ENCODE peak calls at places on chromosomes 16 and 17, in four cellular contexts. L is endodermal cell, J is osteoblast, Q is NT2/D1. K is an unnamed sample.

GRCh38 chr17:45291170-45291805 is 25.5 kb downstream of the MAP3K14 start:
- DNase-seq in J (peak; percentile 72), L (no peak), Q (no peak), K (no peak)

GRCh38 chr17:17935321-17936271 is 36.6 kb downstream of the TOM1L2 start:
- DNase-seq in J (peak; percentile 94), L (no peak), Q (no peak), K (no peak)

GRCh38 chr16:83113317-83113716 is 486.5 kb downstream of the CDH13 start:
- DNase-seq in Q (no peak), L (peak; percentile 79), J (peak; percentile 90), K (peak; percentile 71)

GRCh38 chr17:10105513-10106001 is 92.8 kb downstream of the GAS7 start:
- DNase-seq in L (peak; percentile 66), J (no peak), Q (no peak), K (no peak)

GRCh38 chr17:5418858-5419355 is 555 bp downstream of the NUP88 start:
- DNase-seq in Q (peak; percentile 5), J (peak; percentile 63), L (no peak), K (peak; percentile 20)

GRCh38 chr17:42027961-42028790 is 8.3 kb downstream of the NKIRAS2 start:
- DNase-seq in J (peak; percentile 26), L (peak; percentile 94), Q (no peak), K (peak; percentile 92)

GRCh38 chr17:32976131-32976530 is 15.5 kb upstream of the SPACA3 start:
- DNase-seq in J (peak; percentile 34), Q (no peak), L (no peak), K (no peak)

GRCh38 chr16:69613283-69614154 is 47.8 kb downstream of the NFAT5 start:
- DNase-seq in L (no peak), Q (no peak), J (peak; percentile 22), K (no peak)

GRCh38 chr16:57266531-57267268 is 17.8 kb downstream of the PLLP start:
- DNase-seq in L (no peak), J (peak; percentile 59), Q (no peak), K (peak; percentile 42)

GRCh38 chr16:11391576-11391975 is 46.3 kb downstream of the RMI2 start:
- DNase-seq in J (no peak), L (peak; percentile 68), Q (no peak), K (peak; percentile 89)

GRCh38 chr17:17443173-17443572 is 33.6 kb upstream of the MED9 start:
- DNase-seq in J (no peak), Q (no peak), L (no peak), K (no peak)

GRCh38 chr17:66602659-66603363 is 232.1 kb upstream of the CACNG5 start:
- DNase-seq in J (no peak), L (peak; percentile 70), Q (no peak), K (peak; percentile 15)

GRCh38 chr16:82761236-82761635 is 134.5 kb downstream of the CDH13 start:
- DNase-seq in L (no peak), J (peak; percentile 48), Q (no peak), K (no peak)

GRCh38 chr17:65990593-65990992 is 201.3 kb downstream of the CEP112 start:
- DNase-seq in J (no peak), L (no peak), Q (no peak), K (no peak)

GRCh38 chr17:79991140-79991923 is 44.3 kb downstream of the TBC1D16 start:
- DNase-seq in L (peak; percentile 98), J (peak; percentile 98), Q (peak; percentile 40), K (peak; percentile 99)

GRCh38 chr16:55051571-55051970 is 120.9 kb downstream of the IRX5 start:
- DNase-seq in Q (no peak), L (peak; percentile 28), J (no peak), K (no peak)

GRCh38 chr17:6299275-6299674 is 135.6 kb downstream of the AIPL1 start:
- DNase-seq in J (no peak), Q (no peak), L (no peak), K (no peak)

GRCh38 chr16:77788196-77789084 is at the start of gene VAT1L:
- DNase-seq in J (peak; percentile 90), Q (peak; percentile 44), L (peak; percentile 89), K (peak; percentile 79)

GRCh38 chr16:65295527-65295926 is 173.7 kb upstream of the CDH11 start:
- DNase-seq in L (no peak), Q (no peak), J (no peak), K (no peak)

GRCh38 chr16:74865922-74866598 is 91.4 kb upstream of the FA2H start:
- DNase-seq in Q (no peak), J (no peak), L (peak; percentile 71), K (peak; percentile 61)

DNA sequence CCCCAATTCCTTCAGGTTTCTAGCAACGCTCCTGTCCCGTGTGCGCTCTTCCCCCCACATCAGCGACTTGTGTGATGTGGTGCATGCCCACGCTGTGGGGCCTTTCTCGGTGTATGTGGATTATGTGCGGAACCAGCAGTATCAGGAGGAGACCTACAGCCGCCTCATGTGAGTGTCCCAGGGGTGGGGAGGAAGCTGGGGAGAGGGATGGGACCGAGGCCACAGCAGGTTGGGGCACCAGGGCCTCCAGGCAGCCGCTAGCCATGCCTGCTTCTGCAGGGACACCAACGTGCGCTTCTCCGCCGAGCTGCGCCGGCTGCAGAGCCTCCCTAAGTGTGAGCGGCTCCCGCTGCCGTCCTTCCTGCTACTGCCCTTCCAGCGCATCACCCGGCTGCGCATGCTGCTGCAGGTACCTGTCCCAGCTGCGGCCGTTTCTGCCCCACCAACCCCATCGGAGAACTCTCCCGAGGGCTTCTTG is 5.7 kb downstream of the ARHGEF15 start:
- DNase-seq in L (peak; percentile 86), J (peak; percentile 62), Q (no peak), K (peak; percentile 86)
- H3K4me3 ChIP-seq in L (peak overlapping the region; percentile 71), J (no peak overlapping the region), Q (no peak overlapping the region), K (peak overlapping the region; percentile 66)

GRCh38 chr17:40094874-40095273 is 5.5 kb downstream of the NR1D1 start:
- DNase-seq in J (no peak), Q (no peak), L (no peak), K (peak; percentile 19)
- H3K36me3 ChIP-seq in J (peaks cover 43% of the 10 kb centered on the region), Q (peaks cover 39% of the 10 kb centered on the region), L (no peaks in the 10 kb centered on the region), K (peaks cover 17% of the 10 kb centered on the region)

DNA sequence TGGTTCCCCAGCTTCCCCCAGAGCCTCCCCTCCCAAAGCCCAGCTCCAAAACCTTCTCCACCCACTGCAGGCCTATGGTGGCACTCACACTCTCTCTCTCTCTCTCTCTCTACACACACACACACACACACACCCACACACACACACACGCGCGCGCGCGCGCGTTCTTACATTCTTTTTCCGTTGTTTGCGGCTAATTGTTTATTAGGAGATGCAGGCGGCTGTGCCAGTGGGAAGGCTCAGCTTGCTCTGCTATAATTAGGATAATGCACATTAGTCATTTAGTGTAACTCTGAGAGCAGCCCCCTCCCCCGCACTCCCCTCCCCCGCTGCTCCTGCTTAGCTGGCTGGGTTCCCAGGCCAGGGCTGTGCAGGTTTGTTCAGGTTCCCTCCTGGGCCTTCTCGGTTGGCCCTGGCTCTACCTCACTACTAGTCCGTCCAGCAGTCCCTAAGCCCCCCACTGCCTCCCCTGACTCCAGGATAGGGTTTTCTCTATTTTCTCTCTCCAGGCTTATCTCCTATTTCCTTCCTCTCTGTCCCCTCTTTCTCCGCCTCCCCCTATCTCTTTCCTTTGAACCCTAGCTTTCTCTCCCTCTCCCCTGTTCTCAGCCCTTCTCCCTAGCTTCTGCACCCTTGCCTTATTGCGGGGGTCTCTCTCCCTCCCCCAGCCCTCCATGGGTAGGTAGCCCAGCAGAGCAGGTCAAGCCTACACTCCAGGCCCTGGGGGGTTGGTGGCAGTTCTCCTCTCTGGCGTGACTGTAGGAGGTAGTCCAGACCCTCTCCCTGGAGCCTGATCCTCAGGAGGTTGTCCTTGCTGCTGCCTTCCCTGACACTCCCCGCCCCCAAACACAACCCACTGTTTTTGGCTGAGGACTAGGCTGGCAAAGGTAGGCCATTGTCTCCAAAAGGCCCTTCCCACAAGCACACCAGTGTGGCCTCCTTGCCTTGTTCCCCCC is 34.0 kb downstream of the TMEM132E start:
- DNase-seq in Q (no peak), J (no peak), L (peak; percentile 84), K (peak; percentile 71)
- H3K27me3 ChIP-seq in Q (no peaks in the 10 kb centered on the region), J (no peaks in the 10 kb centered on the region), L (no peaks in the 10 kb centered on the region), K (peaks cover 4% of the 10 kb centered on the region)

DNA sequence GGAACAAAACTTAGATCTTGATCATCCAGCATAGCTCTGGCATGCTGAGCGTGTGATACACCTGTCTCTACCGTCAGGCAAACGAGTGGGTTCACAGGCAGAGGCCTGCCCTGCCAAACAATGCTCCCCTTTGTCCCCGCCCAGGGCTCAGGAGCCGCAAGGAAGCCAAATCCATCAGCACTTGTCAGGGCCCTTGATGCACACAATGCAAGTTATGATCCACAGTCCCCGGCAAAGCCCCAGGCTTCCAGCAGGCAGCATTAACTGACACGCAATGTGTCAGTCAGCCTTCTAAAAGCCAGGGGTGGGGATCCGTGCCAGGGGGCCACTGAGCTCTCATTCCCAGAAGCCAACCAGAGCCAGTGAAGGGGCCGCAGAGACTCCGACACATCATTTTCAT is 460.9 kb downstream of the SLC39A11 start:
- DNase-seq in J (no peak), Q (no peak), L (no peak), K (no peak)
- H3K4me3 ChIP-seq in J (no peak overlapping the region), Q (no peak overlapping the region), L (no peak overlapping the region), K (no peak overlapping the region)

DNA sequence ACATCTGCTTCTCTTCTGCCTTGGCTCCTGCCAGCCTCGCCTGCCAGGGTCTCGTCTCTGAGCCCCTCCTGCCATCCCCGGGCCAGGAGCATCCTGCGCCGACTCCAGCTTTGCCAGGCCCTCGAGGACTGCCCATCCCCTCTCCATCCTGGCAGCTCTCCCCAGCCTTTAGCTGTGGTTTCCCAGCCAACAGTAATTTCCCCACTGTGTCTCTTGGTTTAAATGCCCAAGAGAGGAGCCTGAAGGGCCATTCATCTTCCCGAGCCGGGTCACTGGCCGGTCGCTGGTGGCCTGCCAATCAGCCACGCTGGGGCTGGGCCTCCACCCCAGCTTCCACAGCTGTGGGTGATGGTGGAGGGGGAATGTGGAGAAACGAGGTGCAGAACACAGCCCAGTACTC is 47.8 kb downstream of the MRC2 start:
- DNase-seq in Q (no peak), J (peak; percentile 93), L (no peak), K (no peak)
- H3K36me3 ChIP-seq in Q (peaks cover 82% of the 10 kb centered on the region), J (peaks cover 90% of the 10 kb centered on the region), L (peaks cover 49% of the 10 kb centered on the region), K (no peaks in the 10 kb centered on the region)

DNA sequence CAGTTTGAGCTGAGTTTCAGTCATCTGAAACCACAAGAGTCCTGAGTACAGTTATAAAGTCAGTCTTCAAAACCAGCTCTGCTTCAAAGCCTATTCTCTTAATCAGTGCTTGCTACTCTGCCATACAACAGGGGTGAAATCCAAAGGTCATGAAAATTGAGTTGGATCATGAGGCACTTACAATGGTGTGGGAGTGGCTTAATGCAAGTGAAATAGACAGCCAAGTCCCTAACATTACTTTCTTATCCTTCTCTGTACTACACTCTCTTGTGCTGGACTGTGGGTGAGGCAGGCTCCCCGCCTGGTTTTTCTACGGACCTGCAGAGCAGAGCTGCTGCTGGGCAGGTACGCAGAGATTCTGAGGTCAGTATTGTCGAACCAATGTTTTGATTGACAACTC is 12.4 kb downstream of the CBLN1 start:
- DNase-seq in J (no peak), Q (no peak), L (no peak), K (no peak)
- H3K27me3 ChIP-seq in J (peaks cover 4% of the 10 kb centered on the region), Q (peaks cover 18% of the 10 kb centered on the region), L (peaks cover 63% of the 10 kb centered on the region), K (peaks cover 30% of the 10 kb centered on the region)